ENCODE peak calls at places on chromosomes 16 and 17, in ten cellular contexts. J is endothelial cell of umbilical vein, I is sigmoid colon, Q is K562, T is Panc1, Y is GM23338, C is SK-N-SH, M is stomach, V is transverse colon, L is vagina. A is an unnamed sample. For H3K4me1, the result is how much of the 10 kb centered on the place peaks cover.

GRCh38 chr17:2222901-2223616 is 80.5 kb downstream of the SMG6 start:
- DNase-seq in J (peak), I (peak), Q (no peak), T (no peak), Y (no peak), C (no peak), M (peak), V (peak), L (no peak), A (no peak)

GRCh38 chr17:75394332-75394918 is 11.1 kb downstream of the GRB2 start:
- DNase-seq in J (no peak), I (no peak), Q (no peak), T (no peak), Y (no peak), C (peak), M (no peak), V (no peak), L (no peak), A (no peak)

GRCh38 chr17:63702223-63702577 is 2.3 kb upstream of the LIMD2 start:
- DNase-seq in J (no peak), I (no peak), Q (no peak), T (no peak), Y (no peak), C (no peak), M (peak), V (peak), L (no peak), A (peak)

GRCh38 chr17:77610980-77611641 is 347.4 kb upstream of the TNRC6C start:
- DNase-seq in J (no peak), I (peak), Q (no peak), T (no peak), Y (no peak), C (no peak), M (no peak), V (no peak), L (no peak), A (peak)

GRCh38 chr16:48413291-48413690 is 28.1 kb upstream of the SIAH1 start:
- DNase-seq in J (no peak), I (no peak), Q (no peak), T (no peak), Y (no peak), C (no peak), M (no peak), V (no peak), L (no peak), A (no peak)

GRCh38 chr17:4110152-4110551 is 32.7 kb downstream of the ZZEF1 start:
- DNase-seq in J (peak), I (no peak), Q (no peak), T (no peak), Y (no peak), C (no peak), M (no peak), V (no peak), L (no peak), A (no peak)

GRCh38 chr17:79974786-79975497 is 60.7 kb downstream of the TBC1D16 start:
- DNase-seq in J (no peak), I (peak), Q (peak), T (no peak), Y (peak), C (peak), M (peak), V (no peak), L (no peak), A (peak)

GRCh38 chr16:84842516-84843148 is 22.8 kb downstream of the CRISPLD2 start:
- DNase-seq in J (no peak), I (no peak), Q (no peak), T (no peak), Y (no peak), C (peak), M (no peak), V (no peak), L (no peak), A (no peak)

GRCh38 chr17:34979650-34980352 is 511 bp upstream of the LIG3 start:
- DNase-seq in J (peak), I (no peak), Q (no peak), T (no peak), Y (peak), C (no peak), M (no peak), V (no peak), L (no peak), A (no peak)

GRCh38 chr16:85931596-85932402 is 32.8 kb downstream of the IRF8 start:
- DNase-seq in J (no peak), I (no peak), Q (no peak), T (no peak), Y (no peak), C (no peak), M (no peak), V (no peak), L (no peak), A (no peak)

GRCh38 chr16:22659933-22660332 is 149.2 kb downstream of the NPIPB5 start:
- DNase-seq in J (no peak), I (no peak), Q (no peak), T (no peak), Y (no peak), C (no peak), M (no peak), V (peak), L (peak), A (no peak)

GRCh38 chr17:57948555-57949420 is 6.4 kb downstream of the CUEDC1 start:
- DNase-seq in J (peak), I (peak), Q (no peak), T (no peak), Y (peak), C (no peak), M (no peak), V (no peak), L (no peak), A (no peak)

GRCh38 chr16:55470533-55471371 is 8.2 kb upstream of the MMP2 start:
- DNase-seq in J (no peak), I (no peak), Q (no peak), T (no peak), Y (no peak), C (no peak), M (peak), V (no peak), L (no peak), A (no peak)

GRCh38 chr17:48625502-48626201 is 506 bp downstream of the HOXB9 start:
- DNase-seq in J (peak), I (no peak), Q (peak), T (no peak), Y (peak), C (no peak), M (peak), V (peak), L (no peak), A (no peak)

GRCh38 chr17:16486373-16487250 is 5.4 kb downstream of the LRRC75A start:
- DNase-seq in J (peak), I (peak), Q (no peak), T (no peak), Y (peak), C (peak), M (peak), V (peak), L (no peak), A (no peak)

GRCh38 chr17:77526259-77526711 is 385.5 kb downstream of the SEC14L1 start:
- DNase-seq in J (no peak), I (peak), Q (no peak), T (no peak), Y (no peak), C (no peak), M (no peak), V (no peak), L (no peak), A (peak)

GRCh38 chr17:4480929-4481898 is 17.5 kb upstream of the SPNS2 start:
- DNase-seq in J (no peak), I (no peak), Q (no peak), T (no peak), Y (no peak), C (no peak), M (peak), V (peak), L (no peak), A (peak)

GRCh38 chr17:32912218-32912897 is 15.6 kb upstream of the TMEM98 start:
- DNase-seq in J (peak), I (peak), Q (peak), T (no peak), Y (peak), C (no peak), M (peak), V (peak), L (no peak), A (no peak)

GRCh38 chr17:75828051-75828400 is 16.2 kb downstream of the UNC13D start:
- DNase-seq in J (no peak), I (no peak), Q (no peak), T (no peak), Y (peak), C (no peak), M (no peak), V (no peak), L (no peak), A (no peak)

GRCh38 chr17:13202835-13203234 is 185.0 kb upstream of the ELAC2 start:
- DNase-seq in J (no peak), I (no peak), Q (no peak), T (no peak), Y (no peak), C (no peak), M (no peak), V (no peak), L (no peak), A (no peak)

GRCh38 chr17:77036841-77037381 is 103.9 kb upstream of the SEC14L1 start:
- DNase-seq in J (no peak), I (no peak), Q (peak), T (no peak), Y (no peak), C (peak), M (peak), V (peak), L (no peak), A (no peak)

GRCh38 chr16:56781565-56781964 is 51.6 kb downstream of the NUP93 start:
- DNase-seq in J (no peak), I (no peak), Q (no peak), T (no peak), Y (peak), C (no peak), M (no peak), V (no peak), L (no peak), A (no peak)

GRCh38 chr17:51260960-51261958 is 913 bp downstream of the UTP18 start:
- DNase-seq in J (peak), I (peak), Q (peak), T (no peak), Y (peak), C (peak), M (peak), V (peak), L (peak), A (peak)

GRCh38 chr16:879461-879861 is 78.9 kb upstream of the GNG13 start:
- DNase-seq in J (no peak), I (peak), Q (no peak), T (no peak), Y (no peak), C (no peak), M (no peak), V (no peak), L (no peak), A (peak)

GRCh38 chr17:78318843-78319242 is 41.0 kb downstream of the SOCS3 start:
- DNase-seq in J (no peak), I (peak), Q (no peak), T (no peak), Y (no peak), C (peak), M (no peak), V (no peak), L (no peak), A (no peak)

GRCh38 chr16:24135624-24136296 is 120.4 kb upstream of the CACNG3 start:
- DNase-seq in J (no peak), I (no peak), Q (peak), T (no peak), Y (peak), C (no peak), M (no peak), V (no peak), L (no peak), A (no peak)

GRCh38 chr17:63116967-63117366 is 150.9 kb downstream of the TANC2 start:
- DNase-seq in J (no peak), I (no peak), Q (peak), T (no peak), Y (peak), C (peak), M (no peak), V (no peak), L (no peak), A (no peak)

GRCh38 chr16:31077024-31077423 is 2.8 kb downstream of the ZNF646 start:
- DNase-seq in J (no peak), I (no peak), Q (no peak), T (no peak), Y (no peak), C (no peak), M (no peak), V (no peak), L (no peak), A (no peak)

GRCh38 chr17:42937712-42938596 is 26.3 kb downstream of the AARSD1 start:
- DNase-seq in J (peak), I (peak), Q (peak), T (no peak), Y (peak), C (peak), M (no peak), V (peak), L (no peak), A (no peak)

GRCh38 chr17:1299729-1300579 is 20.5 kb downstream of the TRARG1 start:
- DNase-seq in J (no peak), I (no peak), Q (no peak), T (no peak), Y (no peak), C (no peak), M (no peak), V (no peak), L (no peak), A (no peak)

GRCh38 chr17:64354396-64354795 is 36.3 kb downstream of the PECAM1 start:
- DNase-seq in J (no peak), I (no peak), Q (no peak), T (no peak), Y (peak), C (no peak), M (no peak), V (no peak), L (no peak), A (no peak)

GRCh38 chr16:10678655-10679054 is 16.1 kb downstream of the TEKT5 start:
- DNase-seq in J (no peak), I (no peak), Q (no peak), T (no peak), Y (no peak), C (no peak), M (no peak), V (no peak), L (peak), A (no peak)

GRCh38 chr17:15441315-15441714 is 26.1 kb downstream of the CDRT4 start:
- DNase-seq in J (peak), I (peak), Q (no peak), T (no peak), Y (no peak), C (no peak), M (no peak), V (no peak), L (no peak), A (no peak)

GRCh38 chr16:83045790-83046189 is 419.0 kb downstream of the CDH13 start:
- DNase-seq in J (no peak), I (no peak), Q (no peak), T (no peak), Y (no peak), C (no peak), M (no peak), V (no peak), L (no peak), A (no peak)

GRCh38 chr17:35578195-35578928 is at the start of gene PEX12:
- DNase-seq in J (peak), I (peak), Q (peak), T (peak), Y (peak), C (peak), M (peak), V (peak), L (peak), A (peak)

GRCh38 chr16:73186752-73187151 is 138.8 kb upstream of the ZFHX3 start:
- DNase-seq in J (peak), I (no peak), Q (no peak), T (no peak), Y (no peak), C (no peak), M (no peak), V (no peak), L (no peak), A (no peak)

GRCh38 chr16:3035972-3036725 is 595 bp downstream of the BICDL2 start:
- DNase-seq in J (no peak), I (no peak), Q (no peak), T (no peak), Y (peak), C (no peak), M (peak), V (peak), L (no peak), A (peak)

GRCh38 chr16:3038896-3039295 is 2.2 kb upstream of the BICDL2 start:
- DNase-seq in J (no peak), I (no peak), Q (no peak), T (no peak), Y (no peak), C (no peak), M (no peak), V (peak), L (no peak), A (no peak)

GRCh38 chr16:3038256-3038655 is 1.5 kb upstream of the BICDL2 start:
- DNase-seq in J (no peak), I (no peak), Q (no peak), T (no peak), Y (peak), C (peak), M (peak), V (peak), L (no peak), A (no peak)

GRCh38 chr16:3035289-3035971 is 1.3 kb downstream of the BICDL2 start:
- DNase-seq in J (no peak), I (no peak), Q (no peak), T (no peak), Y (no peak), C (no peak), M (no peak), V (no peak), L (no peak), A (no peak)

GRCh38 chr16:3036726-3037315 is at the start of gene BICDL2:
- DNase-seq in J (no peak), I (no peak), Q (no peak), T (no peak), Y (peak), C (no peak), M (peak), V (peak), L (no peak), A (no peak)
- H3K4me3 ChIP-seq in J (no peak), I (peak), Q (no peak), T (peak), Y (peak), C (no peak), M (peak), V (peak), L (peak), A (no peak)

DNA sequence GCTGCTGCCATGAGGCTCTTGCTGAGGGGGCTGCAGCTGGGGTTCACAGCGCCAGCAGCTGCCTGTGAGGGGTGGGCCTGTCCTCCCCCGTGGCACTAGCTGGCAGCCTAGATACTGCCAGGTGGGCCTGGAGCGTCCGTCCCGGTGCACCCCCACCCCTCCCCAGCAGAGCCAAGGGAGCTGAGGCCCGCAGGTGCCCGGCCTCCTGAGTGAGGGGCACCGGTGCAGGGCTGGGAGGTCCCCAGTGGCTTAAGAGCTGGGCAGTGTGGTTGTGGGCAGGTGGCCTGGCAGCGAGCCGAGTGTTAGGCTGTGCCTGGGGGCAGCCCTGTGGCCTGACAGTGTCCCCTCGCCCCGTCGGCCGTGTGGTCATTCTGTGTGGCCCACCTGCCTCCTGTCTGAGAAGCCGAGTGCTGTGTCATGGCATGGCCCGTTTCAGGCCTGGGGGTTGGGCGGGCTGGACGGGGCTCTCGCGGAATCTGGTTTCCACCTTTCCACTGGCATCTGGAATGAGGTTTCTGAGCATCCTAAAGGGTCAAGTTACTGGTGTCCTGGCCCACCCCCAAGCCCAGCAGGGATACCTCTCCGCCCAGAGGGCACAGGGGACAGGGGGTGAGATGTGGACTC is 7.9 kb downstream of the DBNDD1 start:
- DNase-seq in J (no peak), I (no peak), Q (no peak), T (no peak), Y (no peak), C (no peak), M (no peak), V (no peak), L (no peak), A (no peak)
- H3K4me1 ChIP-seq in J (under half), I (under half), Q (under half), T (under half), Y (under half), C (under half), M (under half), V (under half), L (under half), A (under half)

GRCh38 chr16:58882292-58882691 is 148.2 kb upstream of the GOT2 start:
- DNase-seq in J (no peak), I (no peak), Q (no peak), T (no peak), Y (no peak), C (no peak), M (no peak), V (no peak), L (no peak), A (no peak)
- TF ChIP-seq POLR2AphosphoS5 in J (no peak), I (no peak), Q (no peak), T (no peak), Y (no peak), C (no peak), M (no peak), V (no peak), L (no peak), A (no peak)

GRCh38 chr17:7982666-7983065 is 19.7 kb upstream of the GUCY2D start:
- DNase-seq in J (peak), I (peak), Q (no peak), T (no peak), Y (peak), C (no peak), M (no peak), V (no peak), L (no peak), A (no peak)
- H3K4me3 ChIP-seq in J (no peak), I (no peak), Q (no peak), T (no peak), Y (no peak), C (peak), M (no peak), V (no peak), L (no peak), A (no peak)

GRCh38 chr16:58034786-58035185 is 9.2 kb downstream of the MMP15 start:
- DNase-seq in J (no peak), I (no peak), Q (peak), T (no peak), Y (no peak), C (peak), M (no peak), V (no peak), L (no peak), A (no peak)
- H3K4me1 ChIP-seq in J (under half), I (under half), Q (half or more), T (under half), Y (under half), C (half or more), M (under half), V (under half), L (under half), A (half or more)

DNA sequence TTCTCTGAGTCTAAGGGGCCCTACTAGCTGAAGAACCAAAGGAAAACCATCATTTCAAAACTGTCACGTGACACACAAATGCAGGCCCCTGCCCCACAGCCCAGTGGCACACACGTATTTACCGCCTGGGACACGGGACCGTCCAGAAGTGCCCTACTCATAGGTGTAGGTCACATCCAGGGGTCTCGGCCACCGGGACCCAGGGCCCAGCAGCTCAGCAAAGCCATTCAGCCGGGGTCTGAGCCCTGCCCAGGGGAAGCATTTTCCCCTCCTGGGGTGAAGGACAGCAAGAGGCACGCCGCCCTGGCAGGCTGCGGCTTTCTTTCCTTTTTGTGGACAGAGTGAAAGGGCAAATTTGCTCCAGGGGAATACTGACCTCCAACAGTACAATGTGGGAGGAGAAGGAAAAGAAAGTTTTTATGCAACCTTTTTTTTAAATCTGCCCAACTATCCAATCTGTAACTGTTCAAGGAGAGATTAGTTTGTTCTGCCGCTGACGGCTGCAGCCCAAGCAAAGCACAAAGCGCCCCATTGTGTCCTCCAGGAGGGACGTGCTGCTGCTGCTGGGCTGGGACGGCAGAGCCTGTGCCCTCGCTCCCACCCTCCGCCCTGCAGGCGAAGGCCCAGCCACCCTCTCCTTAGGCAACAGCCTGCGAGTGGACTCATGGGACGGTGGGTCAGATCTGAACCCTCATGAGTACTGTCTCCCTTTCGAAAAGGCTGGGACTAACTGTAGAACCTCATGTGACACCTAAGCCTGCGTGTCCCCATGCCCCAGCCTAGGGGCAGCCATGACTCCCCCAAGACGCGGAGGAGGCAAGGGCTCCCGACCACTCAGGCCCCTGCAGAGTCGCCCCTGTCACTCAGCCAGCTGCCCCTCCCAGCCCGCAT is 21.3 kb downstream of the SLC7A5 start:
- DNase-seq in J (no peak), I (no peak), Q (no peak), T (no peak), Y (no peak), C (no peak), M (peak), V (peak), L (no peak), A (no peak)
- TF ChIP-seq POLR2AphosphoS5 in J (no peak), I (no peak), Q (no peak), T (no peak), Y (no peak), C (no peak), M (no peak), V (no peak), L (no peak), A (peak)